ENCODE peak calls at places on chromosomes 6 and 20, in four cellular contexts. A is HepG2, D is SK-N-SH, I is HCT116. L is an unnamed sample.

GRCh38 chr20:24633026-24633425 is 163.6 kb downstream of the SYNDIG1 start:
- DNase-seq in A (no peak), D (no peak), I (no peak), L (no peak)

GRCh38 chr20:28562510-28562898 is 2695.0 kb upstream of the DEFB115 start:
- DNase-seq in A (no peak), D (no peak), I (no peak), L (no peak)

GRCh38 chr6:126773122-126773805 is 345.2 kb upstream of the RSPO3 start:
- DNase-seq in A (no peak), D (no peak), I (no peak), L (no peak)

GRCh38 chr6:132483779-132484679 is 28.9 kb downstream of the STX7 start:
- DNase-seq in A (peak; percentile 75), D (peak; percentile 45), I (peak; percentile 47), L (peak; percentile 70)

GRCh38 chr20:62802026-62802712 is 2.5 kb upstream of the OGFR start:
- DNase-seq in A (no peak), D (no peak), I (no peak), L (no peak)

GRCh38 chr6:69162811-69163210 is 527.7 kb downstream of the ADGRB3 start:
- DNase-seq in A (no peak), D (no peak), I (no peak), L (no peak)

GRCh38 chr6:149254241-149254640 is 63.3 kb upstream of the TAB2 start:
- DNase-seq in A (no peak), D (no peak), I (no peak), L (no peak)

GRCh38 chr6:872570-873125 is 179.7 kb upstream of the EXOC2 start:
- DNase-seq in A (no peak), D (no peak), I (no peak), L (no peak)

GRCh38 chr20:4488407-4489339 is 233.0 kb upstream of the PRND start:
- DNase-seq in A (no peak), D (no peak), I (no peak), L (no peak)

GRCh38 chr6:150267686-150268561 is 100.9 kb upstream of the IYD start:
- DNase-seq in A (no peak), D (no peak), I (no peak), L (no peak)

DNA sequence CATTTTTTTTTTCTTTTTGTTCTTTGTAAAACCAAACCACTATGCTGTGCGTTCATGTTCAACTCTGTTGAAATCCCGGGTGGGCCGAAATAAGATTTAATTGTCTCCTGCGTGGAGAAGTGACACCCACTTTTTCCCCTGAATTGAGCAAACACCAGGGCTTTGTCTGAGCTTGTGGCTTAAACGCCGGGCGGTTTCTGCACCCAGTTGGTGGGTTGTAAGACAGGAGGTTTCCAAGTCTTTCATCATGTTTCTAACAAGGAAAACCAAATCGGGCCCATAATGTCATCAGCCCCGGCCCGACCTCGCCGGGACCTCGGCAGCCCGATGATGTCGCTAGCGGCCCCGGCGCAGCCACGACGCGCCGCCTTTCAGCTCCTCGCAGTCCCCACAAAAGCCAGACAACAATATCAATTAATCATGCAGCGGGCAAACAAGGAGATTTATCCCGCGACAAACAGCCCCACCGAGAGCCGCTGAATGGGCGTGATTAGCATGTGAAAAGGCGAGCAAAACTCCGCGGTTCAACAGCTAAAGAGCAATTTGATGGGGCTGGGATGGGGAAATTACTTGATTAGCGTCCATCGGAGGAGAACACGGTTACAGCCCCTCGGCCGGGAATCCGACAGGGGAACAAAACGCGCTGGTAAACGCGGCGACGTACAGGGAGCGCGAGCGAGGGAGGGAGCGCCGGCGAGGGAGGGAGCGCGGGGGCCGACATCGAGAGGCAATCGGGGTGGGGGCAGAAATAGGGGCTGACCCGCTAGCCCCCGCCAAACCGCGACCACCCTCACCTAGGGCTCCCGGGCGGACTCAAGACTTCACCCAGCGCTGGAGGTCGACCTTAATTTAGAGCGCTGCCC is 5.3 kb downstream of the LINC00237 start:
- DNase-seq in A (no peak), D (peak; percentile 52), I (no peak), L (no peak)
- TF ChIP-seq JUND in A (no peak), D (no peak), I (no peak), L (no peak)

DNA sequence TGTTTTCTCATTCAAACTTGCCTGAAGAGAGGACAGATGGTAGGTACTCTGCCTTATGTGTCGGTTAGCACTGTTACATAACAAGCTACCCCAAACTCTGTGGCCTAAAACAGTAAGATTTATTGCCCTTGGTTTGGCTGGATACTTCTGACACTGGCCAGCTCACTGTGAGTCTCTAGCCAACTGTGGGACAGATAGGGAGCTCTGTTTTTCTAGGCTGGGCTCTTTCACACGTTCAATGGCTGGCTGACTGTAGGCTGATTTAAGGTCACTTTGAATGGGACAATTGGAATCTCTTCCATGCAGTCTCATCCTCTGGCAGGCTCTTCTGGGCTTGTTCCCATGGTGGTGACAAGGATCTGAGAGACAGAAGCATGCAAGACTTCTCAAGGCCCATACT is 39.4 kb upstream of the JAG1 start:
- DNase-seq in A (no peak), D (no peak), I (no peak), L (no peak)
- TF ChIP-seq JUND in A (no peak), D (no peak), I (no peak), L (no peak)

GRCh38 chr20:46681032-46681854 is 8.0 kb downstream of the TP53RK start:
- DNase-seq in A (peak; percentile 82), D (peak; percentile 67), I (no peak), L (peak; percentile 88)
- TF ChIP-seq JUND in A (no peak), D (no peak), I (no peak), L (no peak)

GRCh38 chr20:38144608-38145093 is 20.4 kb downstream of the TGM2 start:
- DNase-seq in A (no peak), D (no peak), I (no peak), L (no peak)

GRCh38 chr20:38145094-38146075 is 19.7 kb downstream of the TGM2 start:
- DNase-seq in A (peak; percentile 45), D (no peak), I (no peak), L (no peak)

GRCh38 chr20:38141889-38142494 is 23.1 kb downstream of the TGM2 start:
- DNase-seq in A (no peak), D (no peak), I (no peak), L (no peak)

GRCh38 chr20:38143238-38143645 is 21.8 kb downstream of the TGM2 start:
- DNase-seq in A (peak; percentile 99), D (peak; percentile 55), I (no peak), L (peak; percentile 54)

DNA sequence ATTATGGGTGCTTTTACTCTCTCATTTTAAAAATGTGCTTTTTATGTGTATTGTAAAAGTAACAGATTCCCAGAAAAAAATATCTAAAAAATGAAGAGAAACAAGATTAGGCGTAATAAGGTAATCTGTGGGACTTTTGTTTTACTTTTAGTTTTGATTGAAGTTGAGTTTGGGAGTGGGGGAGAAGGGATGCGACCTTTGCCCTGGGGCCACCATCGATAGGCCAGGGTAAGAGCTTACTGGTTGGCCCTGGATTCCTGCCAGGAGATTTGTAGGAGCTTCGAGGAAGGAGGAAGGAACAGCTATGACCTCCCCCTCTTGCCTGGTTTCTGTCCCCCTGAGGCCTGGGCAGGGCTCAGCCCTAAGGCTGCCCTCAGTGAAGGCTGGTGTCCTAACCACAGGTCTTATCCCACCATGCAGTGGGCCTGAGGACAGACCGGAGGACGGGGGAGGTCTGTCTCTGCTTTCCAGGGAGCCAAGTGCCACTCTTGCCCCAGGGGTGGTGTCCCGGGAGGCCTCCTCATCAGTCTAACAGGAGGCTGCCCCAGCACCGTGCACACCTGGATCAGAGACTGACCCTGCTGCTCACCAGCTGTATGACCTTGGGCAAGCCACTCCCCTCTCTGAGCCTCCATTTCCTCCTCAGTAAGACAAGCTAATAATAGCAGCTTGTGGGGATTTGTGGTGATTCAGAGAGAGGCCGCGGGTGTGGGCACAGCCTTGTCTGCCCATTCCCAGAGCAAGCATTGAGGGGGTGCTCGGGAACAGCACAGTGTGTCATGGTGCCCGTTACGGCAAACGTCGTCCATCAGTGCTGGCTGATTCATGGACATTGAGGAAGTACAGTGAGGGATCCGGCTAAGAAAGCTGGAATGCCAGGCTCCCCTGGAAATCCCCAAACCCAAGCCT is 21.2 kb downstream of the TGM2 start:
- DNase-seq in A (peak; percentile 91), D (peak; percentile 46), I (no peak), L (no peak)
- TF ChIP-seq JUND in A (no peak), D (peak; percentile 54), I (no peak), L (no peak)

GRCh38 chr6:52475307-52475706 is 55.2 kb downstream of the EFHC1 start:
- DNase-seq in A (no peak), D (no peak), I (no peak), L (no peak)
- TF ChIP-seq JUND in A (no peak), D (no peak), I (no peak), L (no peak)

GRCh38 chr6:157246771-157247484 is 76.4 kb downstream of the TMEM242 start:
- DNase-seq in A (no peak), D (no peak), I (no peak), L (no peak)

GRCh38 chr6:157245486-157245885 is 77.8 kb downstream of the TMEM242 start:
- DNase-seq in A (no peak), D (no peak), I (no peak), L (no peak)

GRCh38 chr6:157249756-157250155 is 73.6 kb downstream of the TMEM242 start:
- DNase-seq in A (no peak), D (no peak), I (no peak), L (no peak)

GRCh38 chr6:157246048-157246630 is 77.2 kb downstream of the TMEM242 start:
- DNase-seq in A (no peak), D (no peak), I (no peak), L (no peak)

GRCh38 chr6:157248264-157248663 is 75.1 kb downstream of the TMEM242 start:
- DNase-seq in A (no peak), D (no peak), I (no peak), L (no peak)
- TF ChIP-seq JUND in A (no peak), D (no peak), I (no peak), L (no peak)